ENCODE peak calls at places on chromosomes 11 and 22, in four cellular contexts. J is HCT116, G is K562, H is HepG2. O is an unnamed sample. For H3K27me3 and H3K9me3, the result is how much of the 10 kb centered on the place peaks cover.

GRCh38 chr11:83156150-83156995 is 558 bp upstream of the PCF11 start:
- DNase-seq in H (peak), J (peak), G (peak), O (peak)

GRCh38 chr11:504053-504993 is 2.7 kb downstream of the RNH1 start:
- DNase-seq in G (peak), H (no peak), J (no peak), O (no peak)

GRCh38 chr11:61168858-61169257 is 7.6 kb upstream of the VPS37C start:
- DNase-seq in G (no peak), J (no peak), H (no peak), O (no peak)

GRCh38 chr22:30308518-30309230 is 18.1 kb downstream of the TBC1D10A start:
- DNase-seq in G (no peak), H (no peak), J (no peak), O (no peak)

GRCh38 chr22:30860176-30861105 is 108.1 kb downstream of the MORC2 start:
- DNase-seq in H (no peak), J (no peak), G (peak), O (no peak)

GRCh38 chr11:14073821-14074529 is 111.5 kb downstream of the SPON1 start:
- DNase-seq in J (no peak), G (no peak), H (no peak), O (no peak)

GRCh38 chr11:36109499-36109849 is 165.6 kb downstream of the LDLRAD3 start:
- DNase-seq in G (no peak), H (no peak), J (no peak), O (no peak)

GRCh38 chr11:8584511-8584910 is 9.5 kb downstream of the STK33 start:
- DNase-seq in J (no peak), H (peak), G (no peak), O (no peak)

GRCh38 chr11:64742087-64742939 is 1.6 kb downstream of the RASGRP2 start:
- DNase-seq in J (no peak), G (peak), H (no peak), O (no peak)

GRCh38 chr11:783581-784015 is 6.3 kb downstream of the CEND1 start:
- DNase-seq in G (no peak), H (no peak), J (peak), O (no peak)

GRCh38 chr11:122700676-122701075 is 45.2 kb downstream of the UBASH3B start:
- DNase-seq in H (no peak), G (no peak), J (no peak), O (no peak)

GRCh38 chr22:20919718-20920117 is 2.5 kb downstream of the CRKL start:
- DNase-seq in G (no peak), J (no peak), H (no peak), O (no peak)

GRCh38 chr22:46107089-46107664 is 43.1 kb upstream of the PPARA start:
- DNase-seq in G (no peak), H (no peak), J (no peak), O (no peak)
- TF ChIP-seq TCF7L2 in G (no peak), H (no peak), J (no peak), O (no peak)

GRCh38 chr11:19742595-19743292 is 30.1 kb downstream of the NAV2 start:
- DNase-seq in G (peak), H (peak), J (peak), O (peak)
- H3K27me3 ChIP-seq in G (under half), H (under half), J (under half), O (under half)

GRCh38 chr11:98940913-98941312 is 79.8 kb upstream of the CNTN5 start:
- DNase-seq in J (no peak), H (no peak), G (no peak), O (no peak)
- H3K9me3 ChIP-seq in J (under half), H (under half), G (under half), O (under half)

GRCh38 chr22:24270556-24271405 is at the start of gene SPECC1L:
- DNase-seq in H (peak), G (peak), J (peak), O (peak)
- TF ChIP-seq TCF7L2 in H (no peak), G (no peak), J (no peak), O (no peak)

GRCh38 chr22:39645532-39645931 is 75.0 kb downstream of the CACNA1I start:
- DNase-seq in J (no peak), G (no peak), H (no peak), O (no peak)
- H3K27me3 ChIP-seq in J (under half), G (under half), H (under half), O (under half)

GRCh38 chr11:58731819-58732218 is at the start of gene GLYAT:
- DNase-seq in G (no peak), J (no peak), H (peak), O (no peak)

GRCh38 chr11:58734681-58735490 is 3.1 kb upstream of the GLYAT start:
- DNase-seq in G (no peak), J (no peak), H (no peak), O (no peak)

GRCh38 chr11:58727415-58727797 is 4.3 kb downstream of the GLYAT start:
- DNase-seq in H (no peak), G (no peak), J (no peak), O (no peak)

GRCh38 chr11:58726594-58727414 is 4.9 kb downstream of the GLYAT start:
- DNase-seq in G (no peak), J (no peak), H (no peak), O (no peak)

GRCh38 chr11:58730507-58731089 is 1.1 kb downstream of the GLYAT start:
- DNase-seq in G (no peak), J (no peak), H (no peak), O (no peak)
- H3K9me3 ChIP-seq in G (under half), J (under half), H (under half), O (under half)

O was measured in Panc1.